ENCODE peak calls at places on chromosomes 11 and 22, in seven cellular contexts. V, I, D, Z, B, W and K are unnamed samples.

GRCh38 chr11:102940714-102941588 is 14.6 kb downstream of the MMP13 start:
- DNase-seq in D (peak; percentile 24), I (peak; percentile 73), V (peak; percentile 63), B (no peak), W (peak; percentile 16), Z (peak; percentile 58), K (peak; percentile 76)

GRCh38 chr22:32695451-32695891 is 106.0 kb upstream of the TIMP3 start:
- DNase-seq in B (no peak), I (peak; percentile 79), Z (peak; percentile 72), V (no peak), D (no peak), W (no peak), K (peak; percentile 69)

GRCh38 chr11:96279421-96280290 is 63.3 kb downstream of the MAML2 start:
- DNase-seq in W (no peak), Z (peak; percentile 74), V (peak; percentile 46), D (no peak), B (no peak), I (peak; percentile 89), K (peak; percentile 72)

GRCh38 chr11:67267188-67268035 is 1.1 kb downstream of the GRK2 start:
- DNase-seq in D (no peak), V (peak; percentile 83), Z (no peak), I (no peak), W (no peak), B (peak; percentile 89), K (no peak)

GRCh38 chr11:59216654-59217640 is 4.2 kb upstream of the MPEG1 start:
- DNase-seq in I (peak; percentile 81), B (peak; percentile 80), D (no peak), V (peak; percentile 49), W (no peak), Z (peak; percentile 11), K (no peak)

GRCh38 chr11:106238704-106239360 is 161.4 kb downstream of the AASDHPPT start:
- DNase-seq in W (no peak), Z (no peak), D (no peak), V (no peak), I (peak; percentile 49), B (no peak), K (no peak)

GRCh38 chr11:33948494-33948893 is 56.6 kb upstream of the LMO2 start:
- DNase-seq in V (no peak), Z (no peak), B (no peak), W (no peak), I (no peak), D (no peak), K (no peak)

GRCh38 chr11:89182773-89183172 is 5.1 kb downstream of the TYR start:
- DNase-seq in V (no peak), Z (peak; percentile 54), W (no peak), B (no peak), I (no peak), D (no peak), K (peak; percentile 12)

GRCh38 chr11:106533046-106533445 is 455.6 kb downstream of the AASDHPPT start:
- DNase-seq in W (no peak), I (no peak), V (no peak), B (no peak), D (no peak), Z (no peak), K (no peak)

GRCh38 chr11:57116654-57117053 is 65.1 kb upstream of the LRRC55 start:
- DNase-seq in B (no peak), I (peak; percentile 48), D (no peak), W (no peak), Z (peak; percentile 69), V (peak; percentile 41), K (peak; percentile 53)

GRCh38 chr22:20959578-20960461 is 7.2 kb upstream of the AIFM3 start:
- DNase-seq in W (no peak), Z (no peak), B (peak; percentile 19), D (no peak), V (no peak), I (no peak), K (no peak)

GRCh38 chr22:24483966-24484545 is 11.1 kb upstream of the UPB1 start:
- DNase-seq in Z (peak; percentile 70), V (no peak), D (no peak), B (no peak), W (no peak), I (no peak), K (peak; percentile 40)

GRCh38 chr11:100831929-100832480 is 144.9 kb downstream of the ARHGAP42 start:
- DNase-seq in B (no peak), I (no peak), W (no peak), V (no peak), Z (no peak), D (no peak), K (no peak)

GRCh38 chr11:47495856-47496217 is 46.9 kb upstream of the RAPSN start:
- DNase-seq in B (no peak), V (no peak), Z (peak; percentile 23), W (no peak), D (no peak), I (no peak), K (no peak)

GRCh38 chr22:50548046-50548912 is 2.6 kb downstream of the KLHDC7B start:
- DNase-seq in V (no peak), B (peak; percentile 92), Z (no peak), D (no peak), W (peak; percentile 64), I (no peak), K (no peak)

DNA sequence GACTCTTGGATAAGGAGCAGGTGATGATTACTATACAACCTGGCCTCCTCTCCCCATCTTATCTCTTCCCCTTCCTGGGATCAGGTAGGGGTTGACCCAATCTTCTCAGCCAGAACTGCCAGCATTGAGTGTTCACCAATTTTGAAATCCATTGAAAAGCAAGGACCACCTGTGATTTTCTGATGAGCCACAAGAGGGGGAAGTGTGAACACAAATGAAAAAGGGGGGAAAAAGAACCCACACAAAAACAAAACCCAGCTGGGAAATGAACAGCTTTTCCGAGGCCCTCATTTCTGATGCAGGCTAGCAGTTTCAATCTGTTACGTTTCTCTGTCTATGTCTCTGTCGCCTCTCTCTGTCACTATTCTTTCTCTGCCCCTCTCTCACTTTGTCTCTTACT is 161.9 kb downstream of the INSC start:
- DNase-seq in Z (no peak), D (no peak), W (no peak), V (no peak), B (no peak), I (no peak), K (peak; percentile 3)
- TF ChIP-seq CTCF in Z (peak; percentile 44), D (peak; percentile 69), W (no peak), V (no peak), B (no peak), I (no peak), K (peak; percentile 43)

DNA sequence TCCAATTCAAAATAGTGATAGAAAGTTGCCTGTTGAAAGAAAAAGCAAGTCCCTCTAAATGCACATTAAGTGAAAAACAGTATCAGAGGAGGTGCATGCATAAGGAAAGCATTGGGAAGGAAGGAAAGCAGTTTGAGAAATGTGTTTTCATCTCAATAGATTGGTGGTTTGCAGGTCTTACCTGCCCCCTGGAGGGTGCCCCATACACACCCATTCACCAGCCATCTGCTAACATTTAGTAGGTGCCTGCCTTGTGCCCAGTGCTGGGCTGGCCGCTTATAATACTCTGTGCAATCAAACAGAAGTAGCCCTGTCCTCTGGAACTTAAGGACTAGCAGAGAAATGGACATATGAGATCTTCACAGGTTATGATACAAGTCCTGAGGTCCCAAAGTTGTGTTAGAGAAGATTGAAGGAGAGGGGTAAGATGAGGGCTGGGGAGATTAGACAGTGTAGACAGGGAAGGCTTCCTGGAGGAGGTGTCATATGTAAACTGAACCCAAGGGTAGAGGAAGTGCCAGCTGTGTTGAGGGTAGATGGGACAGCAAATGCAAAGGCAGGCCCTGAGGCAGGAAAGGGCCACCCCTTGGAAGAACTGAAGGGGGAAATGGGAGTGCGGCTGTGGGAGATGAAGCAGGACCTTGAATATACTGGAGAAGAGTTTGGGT is 184.2 kb downstream of the MN1 start:
- DNase-seq in Z (no peak), D (no peak), V (no peak), B (no peak), W (no peak), I (no peak), K (no peak)
- TF ChIP-seq CTCF in Z (no peak), D (no peak), V (no peak), B (no peak), W (no peak), I (peak; percentile 18), K (peak; percentile 12)

DNA sequence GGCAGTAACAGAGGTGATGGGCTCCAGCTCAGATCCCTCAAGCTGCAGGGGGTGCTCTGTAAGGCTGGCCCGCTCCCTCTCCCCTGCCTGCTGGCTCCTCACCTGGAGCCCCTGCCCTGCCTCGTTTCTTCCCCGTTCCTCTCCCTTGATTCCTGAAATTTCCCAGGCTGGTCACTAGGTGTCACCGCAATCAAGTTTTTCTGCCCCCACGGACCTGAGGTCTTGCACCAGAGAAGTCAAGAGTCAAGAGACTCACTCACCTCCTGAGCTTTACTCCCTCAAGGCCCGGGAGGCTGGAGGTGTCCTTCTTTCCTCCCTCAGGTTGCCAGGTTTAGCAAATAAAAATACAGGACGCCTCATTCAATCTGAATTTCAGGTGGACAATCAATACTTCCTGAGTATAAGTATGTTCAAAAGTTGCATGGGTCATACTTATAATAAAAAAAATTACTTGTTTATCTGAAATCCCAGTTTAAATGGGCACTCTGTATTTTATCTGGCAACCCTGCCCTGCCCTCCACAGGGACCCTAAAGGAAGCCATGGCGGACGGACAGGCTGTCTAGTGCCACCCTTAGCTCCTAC is 69.2 kb downstream of the SCUBE1 start:
- DNase-seq in W (no peak), Z (peak; percentile 33), B (no peak), I (peak; percentile 42), D (peak; percentile 49), V (no peak), K (peak; percentile 32)
- TF ChIP-seq CTCF in W (peak; percentile 47), Z (peak; percentile 79), B (peak; percentile 73), I (peak; percentile 76), D (peak; percentile 78), V (peak; percentile 66), K (peak; percentile 68)

DNA sequence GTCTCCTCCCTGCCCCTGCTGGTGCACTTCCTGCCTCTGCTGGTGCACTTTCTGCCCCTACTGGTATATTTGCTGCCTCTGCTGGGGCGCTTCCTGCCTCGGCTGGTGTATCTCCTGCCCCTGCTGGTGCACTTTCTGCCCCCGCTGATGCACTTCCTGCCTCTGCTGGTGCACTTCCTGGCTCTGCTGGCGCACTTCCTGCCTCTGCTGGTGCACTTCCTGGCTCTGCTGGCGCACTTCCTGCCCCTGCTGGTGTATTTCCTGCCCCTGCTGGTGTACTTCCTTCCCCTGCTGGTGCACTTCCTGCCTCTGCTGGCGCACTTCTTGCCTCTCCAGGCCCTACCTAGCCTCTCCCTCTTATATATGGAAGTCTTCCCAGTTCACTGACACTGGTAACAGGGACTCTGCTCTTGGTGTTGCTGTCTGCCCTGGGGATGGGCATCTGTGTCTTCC is 10.1 kb downstream of the MTFP1 start:
- DNase-seq in D (no peak), V (peak; percentile 35), W (peak; percentile 76), B (peak; percentile 91), Z (no peak), I (no peak), K (no peak)
- TF ChIP-seq CTCF in D (no peak), V (no peak), W (peak; percentile 70), B (peak; percentile 61), Z (no peak), I (no peak), K (no peak)

GRCh38 chr11:41498726-41499125 is 39.3 kb upstream of the LRRC4C start:
- DNase-seq in I (peak; percentile 23), Z (peak; percentile 25), B (no peak), V (no peak), D (no peak), W (no peak), K (peak; percentile 37)
- TF ChIP-seq CTCF in I (no peak), Z (no peak), B (peak; percentile 9), V (no peak), D (peak; percentile 69), W (no peak), K (peak; percentile 38)